ENCODE peak calls at places on chromosomes 11 and 22, in five cellular contexts. One of them, this sample, is unnamed.

GRCh38 chr11:69963533-69964246 is 114.4 kb upstream of the ANO1 start:
- DNase-seq in AG09309: no peak
- DNase-seq in tibial nerve: no peak
- DNase-seq in SK-N-SH: no peak
- DNase-seq in endothelial cell of umbilical vein: no peak
- DNase-seq in this sample: no peak

GRCh38 chr22:37563153-37564081 is 3.1 kb downstream of the CDC42EP1 start:
- DNase-seq in tibial nerve: peak
- DNase-seq in SK-N-SH: no peak
- DNase-seq in endothelial cell of umbilical vein: peak
- DNase-seq in AG09309: peak
- DNase-seq in this sample: peak

GRCh38 chr11:61541568-61541967 is 33.0 kb downstream of the LRRC10B start:
- DNase-seq in endothelial cell of umbilical vein: no peak
- DNase-seq in SK-N-SH: peak
- DNase-seq in tibial nerve: no peak
- DNase-seq in AG09309: peak
- DNase-seq in this sample: no peak

GRCh38 chr11:133747409-133747808 is 97.9 kb downstream of the SPATA19 start:
- DNase-seq in tibial nerve: no peak
- DNase-seq in AG09309: no peak
- DNase-seq in SK-N-SH: no peak
- DNase-seq in endothelial cell of umbilical vein: no peak
- DNase-seq in this sample: no peak

GRCh38 chr11:62879554-62879953 is 1.1 kb upstream of the SLC3A2 start:
- DNase-seq in tibial nerve: peak
- DNase-seq in SK-N-SH: no peak
- DNase-seq in AG09309: no peak
- DNase-seq in endothelial cell of umbilical vein: peak
- DNase-seq in this sample: no peak

GRCh38 chr11:21556936-21557335 is 635.9 kb upstream of the ANO5 start:
- DNase-seq in endothelial cell of umbilical vein: no peak
- DNase-seq in SK-N-SH: peak
- DNase-seq in tibial nerve: no peak
- DNase-seq in AG09309: no peak
- DNase-seq in this sample: no peak

GRCh38 chr22:38213319-38214247 is 11.8 kb downstream of the MAFF start:
- DNase-seq in AG09309: no peak
- DNase-seq in endothelial cell of umbilical vein: no peak
- DNase-seq in tibial nerve: no peak
- DNase-seq in SK-N-SH: no peak
- DNase-seq in this sample: no peak

GRCh38 chr11:28442113-28442512 is 333.9 kb downstream of the METTL15 start:
- DNase-seq in SK-N-SH: no peak
- DNase-seq in endothelial cell of umbilical vein: no peak
- DNase-seq in AG09309: no peak
- DNase-seq in tibial nerve: no peak
- DNase-seq in this sample: no peak

GRCh38 chr22:27885977-27886842 is 32.8 kb downstream of the PITPNB start:
- DNase-seq in endothelial cell of umbilical vein: peak
- DNase-seq in tibial nerve: peak
- DNase-seq in AG09309: peak
- DNase-seq in SK-N-SH: peak
- DNase-seq in this sample: peak

GRCh38 chr11:99271527-99271926 is 250.8 kb downstream of the CNTN5 start:
- DNase-seq in endothelial cell of umbilical vein: no peak
- DNase-seq in AG09309: no peak
- DNase-seq in tibial nerve: no peak
- DNase-seq in SK-N-SH: no peak
- DNase-seq in this sample: no peak

GRCh38 chr22:48513446-48513845 is 1314.2 kb downstream of the BRD1 start:
- DNase-seq in SK-N-SH: no peak
- DNase-seq in tibial nerve: no peak
- DNase-seq in AG09309: no peak
- DNase-seq in endothelial cell of umbilical vein: no peak
- DNase-seq in this sample: no peak

GRCh38 chr11:21895686-21896085 is 297.2 kb upstream of the ANO5 start:
- DNase-seq in AG09309: no peak
- DNase-seq in endothelial cell of umbilical vein: no peak
- DNase-seq in SK-N-SH: no peak
- DNase-seq in tibial nerve: no peak
- DNase-seq in this sample: no peak

GRCh38 chr22:44380716-44381500 is 68.2 kb upstream of the SHISAL1 start:
- DNase-seq in tibial nerve: no peak
- DNase-seq in AG09309: no peak
- DNase-seq in SK-N-SH: no peak
- DNase-seq in endothelial cell of umbilical vein: no peak
- DNase-seq in this sample: no peak

GRCh38 chr11:112167145-112167544 is at the start of gene TEX12:
- DNase-seq in tibial nerve: no peak
- DNase-seq in AG09309: no peak
- DNase-seq in SK-N-SH: no peak
- DNase-seq in endothelial cell of umbilical vein: no peak
- DNase-seq in this sample: no peak

GRCh38 chr11:1232328-1233321 is 9.8 kb downstream of the MUC5B start:
- DNase-seq in tibial nerve: no peak
- DNase-seq in AG09309: no peak
- DNase-seq in endothelial cell of umbilical vein: no peak
- DNase-seq in SK-N-SH: peak
- DNase-seq in this sample: no peak

GRCh38 chr22:28600546-28601143 is 79.0 kb downstream of the TTC28 start:
- DNase-seq in SK-N-SH: peak
- DNase-seq in endothelial cell of umbilical vein: peak
- DNase-seq in tibial nerve: no peak
- DNase-seq in AG09309: peak
- DNase-seq in this sample: peak

GRCh38 chr11:104665631-104666030 is 232.6 kb downstream of the CASP12 start:
- DNase-seq in tibial nerve: no peak
- DNase-seq in endothelial cell of umbilical vein: no peak
- DNase-seq in SK-N-SH: no peak
- DNase-seq in AG09309: no peak
- DNase-seq in this sample: no peak

GRCh38 chr11:123233280-123233977 is 38.4 kb upstream of the CLMP start:
- DNase-seq in tibial nerve: no peak
- DNase-seq in AG09309: no peak
- DNase-seq in SK-N-SH: no peak
- DNase-seq in endothelial cell of umbilical vein: no peak
- DNase-seq in this sample: no peak

GRCh38 chr11:67353317-67354313 is at the start of gene POLD4:
- DNase-seq in AG09309: peak
- DNase-seq in tibial nerve: peak
- DNase-seq in endothelial cell of umbilical vein: peak
- DNase-seq in SK-N-SH: peak
- DNase-seq in this sample: peak

GRCh38 chr11:68798221-68798813 is 43.4 kb downstream of the CPT1A start:
- DNase-seq in tibial nerve: peak
- DNase-seq in endothelial cell of umbilical vein: peak
- DNase-seq in SK-N-SH: peak
- DNase-seq in AG09309: no peak
- DNase-seq in this sample: no peak

GRCh38 chr11:75700940-75701339 is 16.7 kb upstream of the MOGAT2 start:
- DNase-seq in AG09309: no peak
- DNase-seq in SK-N-SH: no peak
- DNase-seq in tibial nerve: no peak
- DNase-seq in endothelial cell of umbilical vein: no peak
- DNase-seq in this sample: no peak

GRCh38 chr11:72578051-72578450 is 96.2 kb downstream of the PDE2A start:
- DNase-seq in SK-N-SH: no peak
- DNase-seq in endothelial cell of umbilical vein: no peak
- DNase-seq in tibial nerve: no peak
- DNase-seq in AG09309: no peak
- DNase-seq in this sample: no peak

GRCh38 chr22:42905702-42906183 is 48.7 kb upstream of the ARFGAP3 start:
- DNase-seq in SK-N-SH: peak
- DNase-seq in endothelial cell of umbilical vein: peak
- DNase-seq in tibial nerve: no peak
- DNase-seq in AG09309: no peak
- DNase-seq in this sample: no peak

GRCh38 chr11:73085189-73085875 is 56.8 kb downstream of the FCHSD2 start:
- DNase-seq in tibial nerve: no peak
- DNase-seq in endothelial cell of umbilical vein: no peak
- DNase-seq in SK-N-SH: no peak
- DNase-seq in AG09309: no peak
- DNase-seq in this sample: no peak

GRCh38 chr11:109426442-109426841 is 4.5 kb downstream of the C11orf87 start:
- DNase-seq in AG09309: no peak
- DNase-seq in tibial nerve: no peak
- DNase-seq in endothelial cell of umbilical vein: no peak
- DNase-seq in SK-N-SH: peak
- DNase-seq in this sample: no peak

GRCh38 chr11:79400717-79401330 is 40.0 kb downstream of the TENM4 start:
- DNase-seq in tibial nerve: no peak
- DNase-seq in endothelial cell of umbilical vein: no peak
- DNase-seq in SK-N-SH: peak
- DNase-seq in AG09309: no peak
- DNase-seq in this sample: no peak

GRCh38 chr22:47996446-47996857 is 1234.0 kb downstream of the TBC1D22A start:
- DNase-seq in SK-N-SH: no peak
- DNase-seq in endothelial cell of umbilical vein: no peak
- DNase-seq in tibial nerve: no peak
- DNase-seq in AG09309: no peak
- DNase-seq in this sample: no peak

GRCh38 chr11:74265256-74265655 is 46.2 kb downstream of the P4HA3 start:
- DNase-seq in tibial nerve: no peak
- DNase-seq in SK-N-SH: no peak
- DNase-seq in endothelial cell of umbilical vein: no peak
- DNase-seq in AG09309: no peak
- DNase-seq in this sample: no peak

GRCh38 chr11:67436459-67437081 is 912 bp downstream of the PTPRCAP start:
- DNase-seq in tibial nerve: no peak
- DNase-seq in SK-N-SH: no peak
- DNase-seq in endothelial cell of umbilical vein: no peak
- DNase-seq in AG09309: no peak
- DNase-seq in this sample: no peak

DNA sequence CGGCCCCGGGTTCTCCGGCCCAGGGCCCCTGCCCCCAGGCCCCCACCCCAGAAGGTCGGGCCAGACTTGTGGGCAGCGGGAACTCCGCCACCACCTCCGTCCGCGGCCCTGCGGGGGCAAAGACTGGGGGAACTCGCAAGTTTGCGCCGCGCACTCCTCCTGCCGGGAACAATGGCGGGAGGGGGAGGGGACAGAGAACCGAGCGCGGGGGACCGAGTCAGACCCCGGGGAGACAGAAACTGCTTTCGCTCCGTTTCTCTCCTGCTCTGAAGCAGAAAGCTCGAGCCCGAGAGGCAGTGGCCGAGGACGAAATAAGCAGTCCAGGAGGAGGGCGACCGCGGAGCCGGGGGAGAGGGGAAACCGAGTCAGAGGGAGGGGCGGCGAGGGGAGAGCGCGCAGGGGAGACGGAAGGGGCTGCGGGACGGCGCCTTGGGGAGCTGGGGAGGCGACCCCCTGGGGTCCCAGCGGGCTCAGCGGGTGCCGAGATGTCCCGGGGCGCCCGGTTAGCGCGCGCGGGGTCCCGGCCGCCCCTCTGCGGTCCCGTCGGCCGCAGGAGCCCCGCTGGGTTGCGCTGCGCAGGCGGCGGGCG is 553 bp downstream of the TP53I11 start:
- DNase-seq in SK-N-SH: peak
- DNase-seq in tibial nerve: peak
- DNase-seq in endothelial cell of umbilical vein: peak
- DNase-seq in AG09309: no peak
- DNase-seq in this sample: no peak
- H3K4me3 ChIP-seq in SK-N-SH: peak
- H3K4me3 ChIP-seq in tibial nerve: peak
- H3K4me3 ChIP-seq in endothelial cell of umbilical vein: peak
- H3K4me3 ChIP-seq in AG09309: peak
- H3K4me3 ChIP-seq in this sample: peak

GRCh38 chr11:86292912-86293606 is 9.0 kb upstream of the HIKESHI start:
- DNase-seq in tibial nerve: no peak
- DNase-seq in endothelial cell of umbilical vein: no peak
- DNase-seq in SK-N-SH: no peak
- DNase-seq in AG09309: no peak
- DNase-seq in this sample: no peak
- TF ChIP-seq CTCF in tibial nerve: no peak
- TF ChIP-seq CTCF in endothelial cell of umbilical vein: no peak
- TF ChIP-seq CTCF in SK-N-SH: no peak
- TF ChIP-seq CTCF in AG09309: no peak
- TF ChIP-seq CTCF in this sample: no peak

GRCh38 chr11:120221115-120221752 is 10.4 kb downstream of the OAF start:
- DNase-seq in AG09309: no peak
- DNase-seq in tibial nerve: no peak
- DNase-seq in endothelial cell of umbilical vein: no peak
- DNase-seq in SK-N-SH: no peak
- DNase-seq in this sample: no peak
- H3K4me3 ChIP-seq in AG09309: no peak
- H3K4me3 ChIP-seq in tibial nerve: no peak
- H3K4me3 ChIP-seq in endothelial cell of umbilical vein: no peak
- H3K4me3 ChIP-seq in SK-N-SH: no peak
- H3K4me3 ChIP-seq in this sample: no peak

GRCh38 chr11:19196458-19196857 is 5.3 kb downstream of the CSRP3 start:
- DNase-seq in AG09309: no peak
- DNase-seq in endothelial cell of umbilical vein: no peak
- DNase-seq in tibial nerve: no peak
- DNase-seq in SK-N-SH: no peak
- DNase-seq in this sample: no peak
- TF ChIP-seq CTCF in AG09309: no peak
- TF ChIP-seq CTCF in endothelial cell of umbilical vein: no peak
- TF ChIP-seq CTCF in tibial nerve: no peak
- TF ChIP-seq CTCF in SK-N-SH: no peak
- TF ChIP-seq CTCF in this sample: no peak

GRCh38 chr22:40951795-40952602 is 821 bp downstream of the RBX1 start:
- DNase-seq in endothelial cell of umbilical vein: no peak
- DNase-seq in SK-N-SH: no peak
- DNase-seq in AG09309: no peak
- DNase-seq in tibial nerve: no peak
- DNase-seq in this sample: no peak

GRCh38 chr22:40953446-40953845 is 2.3 kb downstream of the RBX1 start:
- DNase-seq in AG09309: no peak
- DNase-seq in endothelial cell of umbilical vein: no peak
- DNase-seq in SK-N-SH: no peak
- DNase-seq in tibial nerve: no peak
- DNase-seq in this sample: no peak

GRCh38 chr22:40954095-40954494 is 2.9 kb downstream of the RBX1 start:
- DNase-seq in AG09309: no peak
- DNase-seq in tibial nerve: no peak
- DNase-seq in endothelial cell of umbilical vein: no peak
- DNase-seq in SK-N-SH: no peak
- DNase-seq in this sample: no peak

GRCh38 chr22:40955516-40955915 is 4.3 kb downstream of the RBX1 start:
- DNase-seq in SK-N-SH: no peak
- DNase-seq in endothelial cell of umbilical vein: no peak
- DNase-seq in tibial nerve: no peak
- DNase-seq in AG09309: peak
- DNase-seq in this sample: no peak

GRCh38 chr22:40950888-40951794 is at the start of gene RBX1:
- DNase-seq in tibial nerve: peak
- DNase-seq in endothelial cell of umbilical vein: peak
- DNase-seq in AG09309: peak
- DNase-seq in SK-N-SH: peak
- DNase-seq in this sample: peak
- H3K4me3 ChIP-seq in tibial nerve: peak
- H3K4me3 ChIP-seq in endothelial cell of umbilical vein: peak
- H3K4me3 ChIP-seq in AG09309: peak
- H3K4me3 ChIP-seq in SK-N-SH: peak
- H3K4me3 ChIP-seq in this sample: peak

This sample was measured in retinal pigment epithelial cell.